ENCODE peak calls at places on chromosomes 16 and 17, in six cellular contexts. F, I, W, D, J and V are unnamed samples.

GRCh38 chr16:58513874-58514273 is 1.4 kb upstream of the SETD6 start:
- DNase-seq in F (no peak), I (no peak), W (no peak), D (peak), J (no peak), V (no peak)

GRCh38 chr17:28282596-28282995 is 36.4 kb upstream of the TMEM97 start:
- DNase-seq in F (no peak), I (peak), W (peak), D (no peak), J (no peak), V (no peak)

GRCh38 chr16:89784409-89784808 is 32.0 kb downstream of the FANCA start:
- DNase-seq in F (no peak), I (no peak), W (no peak), D (no peak), J (no peak), V (no peak)

GRCh38 chr16:23020084-23020483 is 129.2 kb downstream of the USP31 start:
- DNase-seq in F (peak), I (peak), W (no peak), D (no peak), J (no peak), V (no peak)

GRCh38 chr16:68892898-68893297 is 49.6 kb downstream of the TANGO6 start:
- DNase-seq in F (no peak), I (no peak), W (no peak), D (no peak), J (no peak), V (no peak)

GRCh38 chr17:43917348-43918025 is 10.2 kb upstream of the MPP2 start:
- DNase-seq in F (peak), I (peak), W (peak), D (no peak), J (no peak), V (peak)

GRCh38 chr17:73064084-73064938 is 28.2 kb downstream of the SLC39A11 start:
- DNase-seq in F (peak), I (no peak), W (no peak), D (no peak), J (no peak), V (no peak)

GRCh38 chr16:48444574-48444973 is 59.4 kb upstream of the SIAH1 start:
- DNase-seq in F (no peak), I (peak), W (peak), D (no peak), J (no peak), V (no peak)

GRCh38 chr16:75919664-75920063 is 193.4 kb upstream of the CPHXL start:
- DNase-seq in F (no peak), I (no peak), W (no peak), D (no peak), J (no peak), V (no peak)

GRCh38 chr17:70158180-70158579 is 11.2 kb upstream of the KCNJ2 start:
- DNase-seq in F (no peak), I (no peak), W (peak), D (no peak), J (no peak), V (no peak)

GRCh38 chr17:56096026-56096807 is 57.1 kb upstream of the ANKFN1 start:
- DNase-seq in F (no peak), I (no peak), W (no peak), D (no peak), J (no peak), V (no peak)

GRCh38 chr17:77349976-77350830 is 209.4 kb downstream of the SEC14L1 start:
- DNase-seq in F (no peak), I (no peak), W (peak), D (no peak), J (no peak), V (no peak)

GRCh38 chr17:37741334-37742113 is 3.3 kb downstream of the HNF1B start:
- DNase-seq in F (no peak), I (no peak), W (peak), D (no peak), J (no peak), V (no peak)

GRCh38 chr16:73124665-73125064 is 76.7 kb upstream of the ZFHX3 start:
- DNase-seq in F (no peak), I (no peak), W (no peak), D (no peak), J (no peak), V (peak)

GRCh38 chr17:61806941-61807340 is 56.4 kb downstream of the BRIP1 start:
- DNase-seq in F (no peak), I (no peak), W (no peak), D (no peak), J (no peak), V (no peak)

GRCh38 chr17:61812747-61813146 is 50.6 kb downstream of the BRIP1 start:
- DNase-seq in F (no peak), I (no peak), W (no peak), D (no peak), J (no peak), V (no peak)

GRCh38 chr17:61808442-61808841 is 54.9 kb downstream of the BRIP1 start:
- DNase-seq in F (no peak), I (no peak), W (no peak), D (no peak), J (no peak), V (no peak)

GRCh38 chr17:61813211-61813610 is 50.1 kb downstream of the BRIP1 start:
- DNase-seq in F (no peak), I (no peak), W (no peak), D (no peak), J (no peak), V (no peak)

DNA sequence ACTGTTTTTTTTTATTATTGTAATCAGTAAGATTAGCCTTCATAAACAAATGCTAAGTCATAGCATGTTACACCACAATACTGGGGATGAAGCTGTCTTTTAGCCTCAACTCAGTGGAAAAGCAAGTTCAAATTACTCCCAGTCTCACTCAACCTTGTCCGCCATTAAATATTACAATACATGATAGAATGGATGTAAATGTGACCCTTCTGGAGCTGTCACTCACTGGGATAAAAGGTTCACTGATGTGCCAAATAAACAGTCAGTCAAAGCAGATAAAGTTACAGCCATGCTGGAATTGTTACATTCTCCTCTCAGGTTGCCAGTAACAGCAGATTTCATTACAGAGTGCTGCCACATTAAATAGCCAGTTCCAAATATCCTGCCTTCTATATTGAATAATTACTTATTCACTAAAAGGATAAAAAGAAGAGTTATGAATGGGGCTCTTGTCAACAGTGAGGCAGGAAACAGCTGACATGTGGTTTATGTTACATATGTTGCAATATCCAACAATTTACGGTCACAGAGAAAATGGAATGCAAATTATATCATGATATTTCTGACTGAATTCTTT is 53.4 kb downstream of the BRIP1 start:
- DNase-seq in F (no peak), I (no peak), W (no peak), D (no peak), J (no peak), V (peak)
- TF ChIP-seq MYC in F (no peak), I (no peak), W (no peak), D (no peak), J (no peak), V (no peak)

GRCh38 chr16:11092788-11093577 is 148.6 kb downstream of the CLEC16A start:
- DNase-seq in F (no peak), I (no peak), W (no peak), D (no peak), J (no peak), V (no peak)

GRCh38 chr16:11090947-11091785 is 146.8 kb downstream of the CLEC16A start:
- DNase-seq in F (peak), I (no peak), W (no peak), D (no peak), J (no peak), V (peak)

GRCh38 chr16:11088432-11088794 is 144.0 kb downstream of the CLEC16A start:
- DNase-seq in F (no peak), I (no peak), W (no peak), D (no peak), J (no peak), V (no peak)

GRCh38 chr16:11087691-11088431 is 143.5 kb downstream of the CLEC16A start:
- DNase-seq in F (no peak), I (no peak), W (no peak), D (no peak), J (no peak), V (peak)

GRCh38 chr16:11089504-11090124 is 145.2 kb downstream of the CLEC16A start:
- DNase-seq in F (no peak), I (no peak), W (no peak), D (no peak), J (no peak), V (no peak)
- TF ChIP-seq MAX in F (no peak), I (no peak), W (no peak), D (no peak), J (no peak), V (no peak)

GRCh38 chr16:30839523-30840227 is 52.7 kb upstream of the ZNF629 start:
- DNase-seq in F (no peak), I (no peak), W (no peak), D (no peak), J (no peak), V (no peak)

GRCh38 chr16:30837904-30838303 is 50.9 kb upstream of the ZNF629 start:
- DNase-seq in F (no peak), I (no peak), W (no peak), D (no peak), J (no peak), V (no peak)

GRCh38 chr16:30841332-30841731 is 52.5 kb downstream of the BCL7C start:
- DNase-seq in F (no peak), I (no peak), W (no peak), D (no peak), J (no peak), V (no peak)

GRCh38 chr16:30842971-30843370 is 50.9 kb downstream of the BCL7C start:
- DNase-seq in F (no peak), I (no peak), W (no peak), D (no peak), J (no peak), V (no peak)

GRCh38 chr16:30838876-30839471 is 52.0 kb upstream of the ZNF629 start:
- DNase-seq in F (no peak), I (no peak), W (no peak), D (peak), J (no peak), V (no peak)
- TF ChIP-seq MYC in F (no peak), I (no peak), W (no peak), D (no peak), J (no peak), V (no peak)

DNA sequence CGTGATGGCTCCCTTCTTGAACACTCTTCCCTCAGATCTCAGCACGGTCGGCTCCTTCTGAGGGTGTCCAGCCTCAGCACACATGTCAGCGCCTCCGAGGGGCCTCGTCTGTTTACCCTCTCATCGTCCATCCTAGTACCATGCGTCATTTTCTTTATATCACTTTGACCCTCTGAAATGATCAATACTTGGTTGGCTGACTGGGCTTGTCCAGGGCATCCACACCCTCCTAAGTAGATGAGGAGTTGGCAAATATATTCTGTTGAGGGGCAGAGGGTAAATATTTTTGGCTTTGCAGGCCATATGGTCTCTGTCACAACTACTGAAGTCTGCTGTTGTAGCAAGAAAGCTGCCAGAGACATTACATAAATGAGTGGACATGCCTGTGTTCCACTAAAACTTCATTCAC is 185.6 kb downstream of the SNX29 start:
- DNase-seq in F (no peak), I (no peak), W (no peak), D (no peak), J (no peak), V (no peak)
- TF ChIP-seq MAX in F (no peak), I (no peak), W (no peak), D (no peak), J (no peak), V (no peak)

DNA sequence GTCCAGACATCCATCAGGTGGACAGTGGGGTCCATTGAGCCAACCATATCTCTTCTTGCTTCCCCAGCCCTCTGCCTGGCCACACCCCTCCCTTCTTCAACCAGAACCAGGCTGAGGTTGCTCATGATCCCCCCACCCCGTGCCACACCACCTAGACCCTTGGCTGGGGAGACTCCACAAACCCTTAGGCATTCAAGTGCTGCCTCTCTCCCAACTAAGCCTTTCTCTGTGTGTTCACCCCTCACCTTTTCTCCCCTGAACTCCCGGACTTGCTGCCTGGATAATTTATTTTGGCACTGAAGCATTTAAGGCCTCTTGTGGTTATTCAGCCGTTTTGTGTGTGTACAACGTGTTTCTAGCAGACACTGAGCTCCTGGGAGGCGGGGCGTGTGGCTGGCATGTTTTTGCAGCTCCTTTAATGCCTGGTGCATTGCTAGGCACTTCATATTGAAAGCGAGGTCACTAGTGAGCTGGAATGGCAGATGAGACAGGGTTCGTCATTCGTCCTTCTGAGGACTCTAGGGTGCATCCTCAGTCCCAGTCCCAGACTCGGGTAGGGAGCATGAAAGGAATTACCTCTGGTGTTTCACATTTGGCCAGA is 28.7 kb downstream of the CACNA1G start:
- DNase-seq in F (no peak), I (no peak), W (no peak), D (no peak), J (no peak), V (no peak)
- TF ChIP-seq MYC in F (no peak), I (no peak), W (no peak), D (no peak), J (no peak), V (no peak)

GRCh38 chr17:17785407-17785806 is 51.4 kb downstream of the SREBF1 start:
- DNase-seq in F (no peak), I (no peak), W (no peak), D (no peak), J (no peak), V (peak)
- TF ChIP-seq MAX in F (no peak), I (no peak), W (no peak), D (no peak), J (no peak), V (no peak)